ENCODE peak calls at places on chromosomes 5 and 9, in five cellular contexts. F is endothelial cell; Y is GM03348; N is activated gamma-delta T cell treated with anti-CD3 and anti-CD28 coated beads, Interleukin-2, amount 50 U/mL, for 16 hours; S is NCI-H1105 treated with DMSO at 0.1 percent for 48 hours. C is an unnamed sample.
A peak's percentile ranks its signal among the peaks of the same experiment; 100 is the strongest.

GRCh38 chr5:118195215-118195614 is 793.1 kb downstream of the DTWD2 start:
- DNase-seq in N (no peak), F (no peak), S (no peak), Y (no peak), C (no peak)

GRCh38 chr5:131167615-131168014 is 2.6 kb upstream of the HINT1 start:
- DNase-seq in N (no peak), S (no peak), F (no peak), Y (no peak), C (no peak)

GRCh38 chr9:29830815-29831214 is 2257.5 kb upstream of the C9orf72 start:
- DNase-seq in N (no peak), F (peak; percentile 63), S (no peak), Y (no peak), C (no peak)

GRCh38 chr9:118330191-118330986 is 626.2 kb downstream of the TLR4 start:
- DNase-seq in Y (no peak), S (no peak), N (no peak), F (no peak), C (no peak)

GRCh38 chr9:114156658-114157421 is 1.5 kb downstream of the COL27A1 start:
- DNase-seq in S (no peak), F (peak; percentile 46), Y (peak; percentile 85), N (no peak), C (no peak)

GRCh38 chr5:91417219-91417618 is 34.1 kb upstream of the ARRDC3 start:
- DNase-seq in S (no peak), Y (no peak), F (no peak), N (no peak), C (no peak)

GRCh38 chr5:78809444-78809843 is 160.9 kb upstream of the LHFPL2 start:
- DNase-seq in Y (no peak), S (no peak), N (no peak), F (no peak), C (no peak)

GRCh38 chr9:114196924-114197570 is 41.7 kb downstream of the COL27A1 start:
- DNase-seq in N (no peak), Y (no peak), S (no peak), F (no peak), C (no peak)

GRCh38 chr9:114779352-114779845 is 26.4 kb downstream of the TNFSF15 start:
- DNase-seq in S (peak; percentile 88), N (no peak), F (no peak), Y (no peak), C (no peak)

GRCh38 chr9:4836676-4837075 is 43.9 kb downstream of the RCL1 start:
- DNase-seq in F (no peak), S (no peak), Y (no peak), N (no peak), C (no peak)

GRCh38 chr9:95018099-95018927 is 291.8 kb downstream of the AOPEP start:
- DNase-seq in Y (peak; percentile 66), S (no peak), F (no peak), N (no peak), C (no peak)

GRCh38 chr5:141135030-141135717 is at the start of gene PCDHB5:
- DNase-seq in F (peak; percentile 39), S (peak; percentile 66), N (no peak), Y (peak; percentile 73), C (no peak)

GRCh38 chr5:55766408-55766807 is 28.5 kb downstream of the DDX4 start:
- DNase-seq in N (no peak), F (no peak), Y (no peak), S (no peak), C (no peak)

GRCh38 chr9:699396-699795 is 142.1 kb upstream of the DMRT1 start:
- DNase-seq in F (no peak), N (no peak), Y (no peak), S (no peak), C (no peak)